ENCODE peak calls at places on chromosomes 16 and 17, in seven cellular contexts. B is lower leg skin, L is sigmoid colon, D is erythroblast, O is uterus, G is NB4, J is spleen. R is an unnamed sample.

GRCh38 chr17:61235001-61235820 is 164.4 kb upstream of the TBX2 start:
- DNase-seq in L (no peak), D (no peak), B (no peak), G (no peak), O (no peak), J (no peak), R (no peak)

GRCh38 chr17:7191571-7192270 is 12.6 kb upstream of the ASGR1 start:
- DNase-seq in G (peak; percentile 35), L (no peak), O (peak; percentile 55), D (peak; percentile 49), B (no peak), J (no peak), R (peak; percentile 83)

GRCh38 chr17:155576-155975 is 18.2 kb downstream of the SCGB1C2 start:
- DNase-seq in D (no peak), J (no peak), G (no peak), B (no peak), L (peak; percentile 36), O (no peak), R (no peak)

GRCh38 chr16:29148867-29149272 is 164.0 kb downstream of the LAT start:
- DNase-seq in B (no peak), O (no peak), G (no peak), J (peak; percentile 94), L (no peak), D (no peak), R (no peak)

GRCh38 chr16:22278418-22278817 is 18.8 kb upstream of the POLR3E start:
- DNase-seq in J (no peak), L (no peak), D (no peak), B (no peak), O (no peak), G (no peak), R (no peak)

GRCh38 chr16:53849994-53850393 is 146.0 kb downstream of the FTO start:
- DNase-seq in D (no peak), L (no peak), G (no peak), O (no peak), J (no peak), B (no peak), R (no peak)

GRCh38 chr17:67200727-67201301 is 44.2 kb downstream of the HELZ start:
- DNase-seq in B (no peak), G (peak; percentile 14), D (peak; percentile 23), L (no peak), O (no peak), J (no peak), R (peak; percentile 30)

GRCh38 chr17:1077536-1078061 is 80.7 kb downstream of the TIMM22 start:
- DNase-seq in L (no peak), G (no peak), D (no peak), J (peak; percentile 32), B (no peak), O (no peak), R (no peak)

GRCh38 chr17:40307001-40307690 is 1.8 kb upstream of the RARA start:
- DNase-seq in B (peak; percentile 86), G (peak; percentile 49), D (peak; percentile 56), J (peak; percentile 81), L (peak; percentile 64), O (peak; percentile 13), R (no peak)

GRCh38 chr17:77164483-77165030 is 23.8 kb downstream of the SEC14L1 start:
- DNase-seq in J (no peak), G (no peak), B (no peak), O (no peak), L (no peak), D (no peak), R (no peak)

GRCh38 chr17:30200086-30200485 is 35.4 kb downstream of the SLC6A4 start:
- DNase-seq in D (peak; percentile 33), G (no peak), L (no peak), J (peak; percentile 41), B (peak; percentile 69), O (no peak), R (no peak)

GRCh38 chr16:181668-182021 is 1.4 kb downstream of the HBQ1 start:
- DNase-seq in J (no peak), O (no peak), D (no peak), B (no peak), L (no peak), G (no peak), R (no peak)

GRCh38 chr17:45573915-45574314 is 83.4 kb upstream of the PLEKHM1 start:
- DNase-seq in B (no peak), O (no peak), G (peak; percentile 0), J (no peak), D (no peak), L (no peak), R (no peak)

GRCh38 chr16:65148804-65149203 is 26.9 kb upstream of the CDH11 start:
- DNase-seq in O (no peak), G (no peak), D (no peak), B (no peak), J (no peak), L (no peak), R (no peak)

GRCh38 chr16:19542138-19542821 is 13.2 kb upstream of the VPS35L start:
- DNase-seq in D (no peak), J (no peak), O (no peak), B (no peak), G (no peak), L (no peak), R (no peak)

GRCh38 chr17:15883617-15884111 is 61.3 kb upstream of the ADORA2B start:
- DNase-seq in O (no peak), J (no peak), L (no peak), D (no peak), B (no peak), G (peak; percentile 91), R (peak; percentile 50)

GRCh38 chr17:65917560-65917959 is 274.4 kb downstream of the CEP112 start:
- DNase-seq in O (no peak), D (no peak), L (no peak), G (no peak), B (no peak), J (no peak), R (no peak)

DNA sequence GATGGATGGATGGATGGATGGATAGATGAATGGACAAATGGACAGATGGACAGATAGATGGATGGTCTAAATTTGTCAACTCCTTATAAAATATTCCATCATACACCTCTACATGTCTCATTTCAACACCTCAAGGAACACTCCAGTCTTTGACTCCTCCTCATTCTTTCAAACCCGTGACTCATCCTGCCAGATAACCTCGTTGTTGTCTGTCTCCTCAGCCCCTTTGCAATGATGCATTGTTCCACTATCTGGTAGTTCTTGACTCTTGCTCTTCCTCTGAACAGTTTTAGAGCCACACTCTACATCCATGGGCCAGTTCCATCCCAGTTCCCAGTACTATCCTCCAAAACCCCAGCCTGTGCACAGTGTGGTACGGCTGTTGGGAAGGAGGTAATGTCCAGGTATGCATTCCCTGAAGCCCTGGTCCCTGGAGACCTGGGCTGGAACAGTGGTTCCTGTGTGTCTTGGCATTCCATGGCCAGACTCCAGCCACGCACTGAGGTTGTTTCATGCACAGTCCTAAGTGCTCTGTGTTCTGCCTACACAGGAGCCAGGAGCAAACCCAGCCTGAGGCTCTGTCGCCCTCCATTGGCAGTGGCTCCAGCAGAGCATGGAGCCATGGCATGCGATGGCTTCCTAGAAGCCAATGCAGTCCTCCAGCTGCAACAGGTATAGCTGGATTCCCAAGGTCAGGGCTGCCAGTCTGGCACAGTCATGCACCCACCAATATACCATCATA is 105.7 kb downstream of the C17orf67 start:
- DNase-seq in B (no peak), D (no peak), O (no peak), G (no peak), L (no peak), J (no peak), R (peak; percentile 22)
- TF ChIP-seq POLR2A in B (no peak), D (no peak), O (no peak), G (no peak), L (no peak), J (no peak), R (no peak)

DNA sequence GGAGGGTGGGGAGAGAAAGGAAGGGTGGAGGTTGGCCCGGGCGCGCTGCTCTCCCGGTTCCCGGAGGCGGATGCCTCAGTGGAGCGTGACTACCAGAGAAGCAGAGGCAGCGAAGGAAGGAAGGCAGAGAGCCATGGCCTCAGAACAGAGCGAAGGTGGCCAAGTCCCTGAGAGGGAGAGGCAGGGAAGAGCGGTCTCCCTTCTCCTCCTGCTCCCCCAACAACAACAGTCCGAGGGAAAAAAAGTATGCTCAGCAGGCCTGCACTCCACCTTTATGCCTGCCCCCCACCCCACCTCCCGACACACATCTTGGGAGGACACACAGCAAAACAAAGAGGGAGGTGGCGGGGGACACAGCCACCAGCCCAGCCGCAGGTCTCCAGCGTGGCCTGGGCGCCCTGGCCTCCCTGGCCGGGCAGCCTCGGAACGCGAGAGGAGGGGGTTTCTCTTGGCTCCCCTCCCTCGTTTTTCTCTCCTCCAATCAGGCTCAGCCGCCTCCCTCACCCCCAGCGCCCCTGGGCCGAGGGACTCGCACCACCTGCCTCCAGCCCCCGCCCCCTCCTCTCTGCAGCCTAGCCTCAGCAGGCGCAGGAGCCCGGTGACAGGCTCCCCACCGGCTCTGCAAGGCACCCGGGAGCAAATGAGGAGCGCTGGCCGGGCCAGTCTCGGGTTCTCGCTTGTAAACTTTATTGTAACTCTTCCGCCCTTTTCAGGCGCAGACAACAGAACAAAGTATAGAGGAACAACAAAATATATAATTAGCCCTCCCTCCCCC is 1.1 kb upstream of the HOXB7 start:
- DNase-seq in O (no peak), D (no peak), B (no peak), L (no peak), G (no peak), J (no peak), R (no peak)
- TF ChIP-seq POLR2A in O (peak; percentile 54), D (no peak), B (no peak), L (no peak), G (no peak), J (no peak), R (peak; percentile 38)

DNA sequence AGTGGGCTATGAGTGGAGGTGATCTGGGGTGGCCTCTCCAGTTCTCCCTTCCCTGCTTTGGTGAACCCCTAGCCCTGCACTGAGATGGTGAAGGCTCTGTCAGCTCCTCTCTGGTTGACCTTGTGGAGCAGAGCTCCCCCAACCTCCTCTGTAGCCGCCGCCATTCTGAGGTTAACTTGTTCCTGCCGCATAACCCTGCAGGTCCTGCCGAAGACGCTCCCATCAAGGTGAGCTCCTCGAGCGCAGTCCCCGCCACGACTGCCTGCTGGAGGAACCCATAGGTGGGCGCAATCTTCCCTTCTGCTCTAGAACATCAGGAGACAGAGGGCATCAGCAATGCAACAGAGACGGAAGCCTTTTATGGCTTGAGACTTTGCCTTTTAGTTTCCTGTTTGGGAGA is 15.2 kb upstream of the SLC47A2 start:
- DNase-seq in O (no peak), D (no peak), J (no peak), L (no peak), G (no peak), B (no peak), R (no peak)
- TF ChIP-seq POLR2A in O (no peak), D (no peak), J (no peak), L (no peak), G (no peak), B (no peak), R (no peak)

DNA sequence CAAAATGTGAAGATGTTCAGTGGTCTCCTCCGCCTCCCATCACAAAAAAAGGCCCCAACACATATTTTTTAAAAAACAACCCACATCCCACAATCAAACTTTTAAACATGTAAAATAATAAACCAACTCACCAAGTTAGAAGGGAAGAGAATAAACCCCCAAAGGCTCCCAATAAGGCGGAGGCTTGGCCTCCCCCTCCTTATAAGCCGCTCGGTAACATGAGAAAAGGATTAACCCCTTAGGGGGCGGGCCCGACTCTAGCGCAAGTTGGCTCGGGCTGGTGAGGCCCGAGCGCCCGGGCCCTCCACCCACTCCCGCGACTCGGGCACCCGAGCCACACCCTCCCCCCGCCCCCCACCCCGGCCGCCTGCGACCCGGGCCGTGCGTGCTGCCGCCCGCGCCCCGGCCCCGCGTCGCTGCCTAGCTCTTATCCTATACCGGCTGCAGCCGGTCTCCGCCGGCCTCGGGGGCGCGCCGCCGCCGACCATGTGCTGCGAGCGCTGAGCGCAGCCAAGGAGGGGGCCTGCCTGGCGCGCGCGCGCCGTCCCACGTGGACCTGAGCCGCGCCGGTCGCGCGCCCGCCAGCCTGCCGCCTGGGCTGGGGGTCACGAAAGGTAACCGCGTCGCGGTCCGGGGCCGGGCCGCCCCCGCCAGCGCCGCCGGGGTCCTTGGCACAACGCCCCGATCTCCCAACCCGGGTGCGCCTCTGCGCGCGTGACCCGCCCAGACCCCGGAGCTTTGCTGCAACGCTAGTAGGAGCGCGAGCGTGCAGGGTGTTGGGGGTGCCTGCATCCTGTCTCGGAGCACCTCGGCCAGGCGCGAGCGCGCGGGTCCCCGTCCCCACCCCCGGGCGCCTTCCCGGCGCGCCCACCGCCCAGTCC is at the start of the genes ARSG and SLC16A6:
- DNase-seq in G (peak; percentile 89), B (peak; percentile 87), L (no peak), D (peak; percentile 77), O (peak; percentile 48), J (peak; percentile 97), R (peak; percentile 86)
- TF ChIP-seq POLR2A in G (peak; percentile 39), B (no peak), L (no peak), D (no peak), O (no peak), J (no peak), R (no peak)